ENCODE peak calls at places on chromosomes 16 and 17, in four cellular contexts. W, N, Q and T are unnamed samples.

GRCh38 chr17:65515512-65515911 is 45.9 kb downstream of the AXIN2 start:
- DNase-seq in W (no peak), N (no peak), Q (no peak), T (no peak)

GRCh38 chr17:42553161-42553818 is 567 bp downstream of the HSD17B1 start:
- DNase-seq in W (no peak), N (no peak), Q (no peak), T (no peak)

GRCh38 chr17:29138991-29139682 is 41.1 kb downstream of the MYO18A start:
- DNase-seq in W (peak), N (no peak), Q (no peak), T (no peak)

GRCh38 chr16:11114366-11115164 is 141.4 kb downstream of the SOCS1 start:
- DNase-seq in W (no peak), N (no peak), Q (no peak), T (no peak)

GRCh38 chr17:17506893-17507464 is 10.8 kb upstream of the RASD1 start:
- DNase-seq in W (peak), N (no peak), Q (no peak), T (no peak)

GRCh38 chr17:66487121-66487520 is 184.7 kb downstream of the PRKCA start:
- DNase-seq in W (no peak), N (no peak), Q (no peak), T (no peak)

GRCh38 chr16:68771922-68772681 is 35.0 kb downstream of the CDH1 start:
- DNase-seq in W (no peak), N (no peak), Q (no peak), T (no peak)

GRCh38 chr17:50501054-50501453 is 7.2 kb upstream of the MYCBPAP start:
- DNase-seq in W (peak), N (peak), Q (no peak), T (no peak)

GRCh38 chr16:54280751-54281150 is 5.8 kb downstream of the IRX3 start:
- DNase-seq in W (no peak), N (peak), Q (no peak), T (no peak)

GRCh38 chr16:50747206-50747956 is 5.5 kb downstream of the CYLD start:
- DNase-seq in W (peak), N (no peak), Q (no peak), T (no peak)

GRCh38 chr17:77308768-77309726 is 168.3 kb downstream of the SEC14L1 start:
- DNase-seq in W (no peak), N (peak), Q (no peak), T (no peak)

GRCh38 chr17:21353326-21354010 is 22.7 kb upstream of the KCNJ12 start:
- DNase-seq in W (no peak), N (no peak), Q (no peak), T (no peak)

GRCh38 chr17:75549246-75550138 is 24.0 kb downstream of the LLGL2 start:
- DNase-seq in W (peak), N (no peak), Q (no peak), T (no peak)

GRCh38 chr16:57271867-57272495 is 12.5 kb downstream of the PLLP start:
- DNase-seq in W (no peak), N (no peak), Q (no peak), T (no peak)

GRCh38 chr16:75789237-75789636 is 62.9 kb upstream of the CPHXL start:
- DNase-seq in W (peak), N (peak), Q (no peak), T (no peak)

GRCh38 chr16:66832661-66833305 is 2.0 kb upstream of the NAE1 start:
- DNase-seq in W (no peak), N (peak), Q (no peak), T (no peak)

GRCh38 chr17:50198026-50198669 is 3.3 kb downstream of the COL1A1 start:
- DNase-seq in W (peak), N (peak), Q (peak), T (peak)

GRCh38 chr16:1088295-1089170 is 7.5 kb downstream of the C1QTNF8 start:
- DNase-seq in W (no peak), N (no peak), Q (no peak), T (no peak)

GRCh38 chr17:28888832-28889231 is 8.7 kb downstream of the FLOT2 start:
- DNase-seq in W (no peak), N (no peak), Q (no peak), T (no peak)

GRCh38 chr17:1471490-1471889 is 15.5 kb upstream of the CRK start:
- DNase-seq in W (no peak), N (no peak), Q (no peak), T (no peak)

GRCh38 chr16:7791191-7791590 is 458.5 kb downstream of the RBFOX1 start:
- DNase-seq in W (no peak), N (no peak), Q (no peak), T (no peak)

GRCh38 chr16:8374586-8374985 is 215.7 kb downstream of the TMEM114 start:
- DNase-seq in W (no peak), N (no peak), Q (no peak), T (no peak)

GRCh38 chr17:80187493-80187892 is 17.7 kb downstream of the CARD14 start:
- DNase-seq in W (no peak), N (no peak), Q (no peak), T (no peak)

GRCh38 chr17:13154403-13154802 is 136.6 kb upstream of the ELAC2 start:
- DNase-seq in W (peak), N (peak), Q (no peak), T (no peak)

GRCh38 chr16:2016407-2016922 is 3.1 kb upstream of the NPW start:
- DNase-seq in W (peak), N (no peak), Q (no peak), T (no peak)

GRCh38 chr17:7017827-7018200 is 5.0 kb upstream of the BCL6B start:
- DNase-seq in W (no peak), N (no peak), Q (no peak), T (no peak)

GRCh38 chr16:27363797-27364196 is 38.2 kb upstream of the IL21R start:
- DNase-seq in W (peak), N (no peak), Q (no peak), T (no peak)

GRCh38 chr16:61823326-61823725 is 212.9 kb downstream of the CDH8 start:
- DNase-seq in W (no peak), N (no peak), Q (no peak), T (no peak)